ENCODE peak calls at places on chromosome 12, in five cellular contexts. Q, V, E, I and W are unnamed samples. For H3K4me1, the result is how much of the 10 kb centered on the place peaks cover.

GRCh38 chr12:132923356-132923909 is 32.7 kb downstream of the ZNF605 start:
- DNase-seq in Q (no peak), V (no peak), E (no peak), I (no peak), W (no peak)

GRCh38 chr12:3033538-3033865 is 43.7 kb upstream of the TSPAN9 start:
- DNase-seq in Q (no peak), V (no peak), E (no peak), I (no peak), W (no peak)

GRCh38 chr12:12791756-12792346 is 6.4 kb downstream of the APOLD1 start:
- DNase-seq in Q (no peak), V (no peak), E (peak), I (no peak), W (no peak)

GRCh38 chr12:3117144-3117581 is 40.0 kb downstream of the TSPAN9 start:
- DNase-seq in Q (no peak), V (no peak), E (no peak), I (no peak), W (no peak)

GRCh38 chr12:52474212-52474611 is 607 bp upstream of the KRT6C start:
- DNase-seq in Q (no peak), V (no peak), E (no peak), I (no peak), W (no peak)

GRCh38 chr12:104825408-104825807 is 132.7 kb downstream of the SLC41A2 start:
- DNase-seq in Q (peak), V (no peak), E (no peak), I (peak), W (no peak)

GRCh38 chr12:98894412-98895085 is 249.5 kb downstream of the APAF1 start:
- DNase-seq in Q (peak), V (no peak), E (peak), I (no peak), W (no peak)

GRCh38 chr12:46763230-46763629 is 62.6 kb downstream of the SLC38A4 start:
- DNase-seq in Q (no peak), V (no peak), E (no peak), I (no peak), W (no peak)

GRCh38 chr12:104313568-104314241 is 10.2 kb downstream of the EID3 start:
- DNase-seq in Q (no peak), V (no peak), E (no peak), I (no peak), W (no peak)

GRCh38 chr12:65741662-65742480 is 82.4 kb upstream of the HMGA2 start:
- DNase-seq in Q (peak), V (no peak), E (peak), I (no peak), W (no peak)

GRCh38 chr12:101743724-101744472 is 4.6 kb upstream of the SYCP3 start:
- DNase-seq in Q (no peak), V (no peak), E (no peak), I (no peak), W (no peak)

GRCh38 chr12:6039894-6040601 is 84.4 kb downstream of the VWF start:
- DNase-seq in Q (peak), V (no peak), E (peak), I (no peak), W (peak)

GRCh38 chr12:116901612-116902011 is 9.1 kb upstream of the FBXW8 start:
- DNase-seq in Q (no peak), V (no peak), E (no peak), I (no peak), W (no peak)

GRCh38 chr12:54262403-54262925 is 17.5 kb downstream of the CBX5 start:
- DNase-seq in Q (no peak), V (no peak), E (peak), I (no peak), W (no peak)

DNA sequence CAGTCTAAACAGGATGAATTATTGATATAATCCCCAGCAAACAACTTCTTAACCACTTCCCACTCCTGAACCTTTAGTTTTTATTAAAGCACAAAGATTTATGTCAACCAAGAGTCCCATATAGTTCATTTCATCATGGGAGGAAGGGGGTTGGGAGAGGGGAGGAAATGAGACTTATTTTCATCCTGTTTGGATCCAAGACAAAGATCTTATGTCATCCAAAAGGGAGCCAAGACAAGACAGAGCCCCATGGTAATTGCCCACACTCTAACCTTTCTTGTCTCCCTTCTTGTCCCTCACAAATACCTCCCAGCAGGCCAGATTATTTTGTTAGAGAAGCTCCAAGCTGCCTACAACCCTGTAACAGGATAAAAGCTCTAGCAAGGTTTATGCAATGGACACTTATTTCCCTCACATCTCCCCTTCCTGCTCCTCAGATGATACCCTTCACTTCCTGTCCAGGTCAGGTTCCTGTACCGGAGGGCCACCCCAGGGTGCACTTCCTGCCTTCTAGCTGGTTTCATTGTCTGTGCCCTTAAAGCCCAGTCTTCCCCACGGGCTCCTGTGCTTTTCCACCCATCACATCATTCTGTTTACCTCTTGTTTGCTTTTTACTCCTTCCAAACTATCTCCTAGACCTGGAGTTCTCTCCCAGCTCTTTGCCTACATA is 123.6 kb upstream of the MDM1 start:
- DNase-seq in Q (no peak), V (no peak), E (no peak), I (no peak), W (no peak)
- H3K4me1 ChIP-seq in Q (under half), V (half or more), E (under half), I (under half), W (half or more)

DNA sequence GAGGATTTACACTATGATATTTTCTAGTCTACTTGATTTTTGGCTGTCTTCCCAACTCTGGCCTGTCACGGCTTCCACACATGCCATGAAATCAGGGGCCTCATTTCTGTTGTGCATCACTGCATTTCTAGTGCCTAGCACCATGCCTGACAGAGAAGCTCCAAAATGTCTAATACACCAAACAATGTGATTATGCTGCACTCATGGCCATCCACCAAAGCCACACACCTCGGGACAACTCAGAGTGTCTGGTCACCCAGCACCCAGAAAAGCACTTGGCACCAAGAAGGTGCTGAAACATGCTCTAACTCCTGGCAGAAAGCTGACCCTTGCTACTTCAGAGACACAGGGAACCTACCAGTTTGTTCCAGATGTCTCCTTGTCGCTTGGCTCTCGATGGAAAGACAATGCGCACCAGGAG is 11.3 kb downstream of the GCN1 start:
- DNase-seq in Q (no peak), V (no peak), E (no peak), I (no peak), W (no peak)
- H3K27ac ChIP-seq in Q (no peak), V (no peak), E (no peak), I (no peak), W (no peak)

GRCh38 chr12:79546461-79547043 is 144.2 kb downstream of the PAWR start:
- DNase-seq in Q (peak), V (no peak), E (no peak), I (no peak), W (no peak)
- H3K4me3 ChIP-seq in Q (no peak), V (no peak), E (no peak), I (no peak), W (no peak)

GRCh38 chr12:124549629-124550028 is 17.8 kb downstream of the NCOR2 start:
- DNase-seq in Q (no peak), V (no peak), E (no peak), I (no peak), W (no peak)

GRCh38 chr12:124550123-124551089 is 17.0 kb downstream of the NCOR2 start:
- DNase-seq in Q (no peak), V (no peak), E (no peak), I (no peak), W (no peak)

GRCh38 chr12:124548854-124549378 is 18.5 kb downstream of the NCOR2 start:
- DNase-seq in Q (no peak), V (no peak), E (no peak), I (no peak), W (no peak)

GRCh38 chr12:124553862-124554428 is 13.5 kb downstream of the NCOR2 start:
- DNase-seq in Q (no peak), V (no peak), E (no peak), I (no peak), W (no peak)

DNA sequence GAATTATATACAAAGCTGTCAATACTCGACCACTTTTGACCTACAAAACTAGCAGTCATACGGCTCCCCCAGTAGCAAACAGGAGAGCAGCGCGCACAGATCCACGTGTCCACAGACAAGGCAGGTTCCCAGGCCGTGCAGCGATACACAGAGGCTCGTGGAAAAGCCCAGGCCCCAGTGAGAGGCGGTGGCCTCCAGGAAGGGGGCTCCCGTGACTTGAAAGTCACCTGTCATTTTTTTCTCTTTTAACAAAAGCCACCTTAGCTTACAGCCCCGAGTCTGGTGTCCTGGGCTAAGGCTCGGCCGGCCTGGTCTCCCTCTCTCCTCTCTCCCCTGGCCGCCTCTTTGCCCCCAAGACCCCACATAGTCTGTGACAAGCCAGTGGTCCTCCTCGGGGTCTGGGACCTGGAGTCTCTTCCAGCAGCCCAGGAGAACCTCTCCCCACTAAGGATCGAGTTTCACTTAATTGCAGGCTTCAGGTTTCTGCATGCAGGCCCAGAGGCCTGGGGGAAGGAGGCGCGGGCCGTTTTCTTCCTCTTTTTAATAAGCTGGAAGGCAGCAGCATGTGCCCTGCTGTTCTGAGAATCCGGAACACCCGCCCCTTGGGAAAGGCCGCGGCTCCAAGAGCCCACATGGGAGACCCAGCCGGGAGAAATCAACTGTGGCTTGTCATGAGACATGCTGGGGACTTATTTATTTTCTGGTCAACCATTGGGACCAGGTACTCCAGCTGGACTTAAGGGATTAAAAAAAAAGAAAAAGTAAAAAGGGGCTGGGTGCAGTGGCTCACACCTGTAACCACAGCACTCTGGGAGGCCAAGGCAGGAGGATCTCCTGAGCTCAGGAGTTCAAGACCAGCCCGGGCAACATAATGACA is 15.9 kb downstream of the NCOR2 start:
- DNase-seq in Q (peak), V (no peak), E (peak), I (no peak), W (no peak)
- H3K4me1 ChIP-seq in Q (under half), V (under half), E (half or more), I (under half), W (half or more)